ENCODE peak calls at places on chromosomes 1 and 21, in nine cellular contexts. B, Z, G, Q, A, I, J, K and F are unnamed samples.

GRCh38 chr1:20187103-20187812 is 940 bp upstream of the PLA2G2C start:
- DNase-seq in Q (no peak), K (no peak), B (no peak), J (no peak), I (no peak), Z (no peak), A (peak), G (no peak), F (no peak)

GRCh38 chr1:90851711-90852050 is 134.6 kb upstream of the BARHL2 start:
- DNase-seq in B (no peak), J (no peak), K (no peak), Z (no peak), A (no peak), I (no peak), Q (no peak), G (no peak), F (no peak)

GRCh38 chr1:207565546-207566468 is 69.8 kb downstream of the CR1 start:
- DNase-seq in J (no peak), Z (no peak), K (peak), I (peak), Q (peak), G (no peak), A (peak), B (no peak), F (no peak)

GRCh38 chr1:158996998-158997397 is 12.7 kb upstream of the IFI16 start:
- DNase-seq in I (no peak), K (no peak), B (no peak), Q (no peak), A (no peak), J (no peak), G (no peak), Z (no peak), F (no peak)

GRCh38 chr21:27645285-27645684 is 678.4 kb upstream of the ADAMTS5 start:
- DNase-seq in G (no peak), J (no peak), B (peak), Z (peak), Q (no peak), K (peak), A (no peak), I (no peak), F (no peak)

GRCh38 chr1:223242382-223242955 is 99.4 kb upstream of the TLR5 start:
- DNase-seq in Z (no peak), G (no peak), B (peak), A (no peak), J (no peak), Q (peak), I (no peak), K (peak), F (no peak)

GRCh38 chr1:235357485-235358378 is 9.5 kb upstream of the TBCE start:
- DNase-seq in J (no peak), G (no peak), B (no peak), A (peak), Q (no peak), I (no peak), K (no peak), Z (no peak), F (no peak)

GRCh38 chr1:228101994-228102790 is 933 bp downstream of the C1orf35 start:
- DNase-seq in A (peak), B (no peak), K (no peak), Z (no peak), I (peak), Q (no peak), J (no peak), G (no peak), F (peak)

GRCh38 chr1:26537951-26538352 is 8.4 kb downstream of the RPS6KA1 start:
- DNase-seq in J (no peak), G (no peak), Q (peak), K (peak), Z (peak), B (peak), I (peak), A (peak), F (peak)

GRCh38 chr1:98044071-98044697 is 123.3 kb upstream of the DPYD start:
- DNase-seq in A (no peak), Q (no peak), K (no peak), G (no peak), Z (no peak), I (no peak), J (no peak), B (no peak), F (no peak)

GRCh38 chr1:42925132-42925769 is 33.4 kb downstream of the SLC2A1 start:
- DNase-seq in I (peak), G (no peak), K (no peak), Z (no peak), J (no peak), A (no peak), B (no peak), Q (no peak), F (no peak)

GRCh38 chr1:43319288-43319687 is 18.3 kb upstream of the MPL start:
- DNase-seq in B (no peak), G (no peak), A (no peak), Z (no peak), I (no peak), K (no peak), Q (no peak), J (no peak), F (no peak)

GRCh38 chr1:117059678-117060440 is at the start of gene TTF2:
- DNase-seq in Q (peak), J (peak), I (peak), A (peak), G (peak), K (peak), Z (peak), B (peak), F (peak)
- TF ChIP-seq CTCF in Q (no peak), J (peak), I (no peak), A (no peak), G (peak), K (peak), Z (no peak), B (peak), F (peak)

GRCh38 chr1:230222678-230223077 is 155.6 kb downstream of the GALNT2 start:
- DNase-seq in Z (no peak), Q (peak), B (peak), A (no peak), I (peak), J (no peak), G (no peak), K (peak), F (no peak)
- TF ChIP-seq CTCF in Z (no peak), Q (peak), B (peak), A (no peak), I (peak), J (no peak), G (no peak), K (peak), F (no peak)

GRCh38 chr1:33147997-33148314 is 33.9 kb downstream of the TRIM62 start:
- DNase-seq in J (no peak), G (no peak), I (peak), Q (peak), K (peak), B (peak), A (no peak), Z (no peak), F (no peak)
- TF ChIP-seq CTCF in J (peak), G (no peak), I (peak), Q (peak), K (peak), B (peak), A (no peak), Z (peak), F (no peak)

GRCh38 chr1:51842255-51842654 is 36.3 kb downstream of the NRDC start:
- DNase-seq in Z (no peak), J (no peak), K (no peak), G (no peak), Q (no peak), A (no peak), I (no peak), B (no peak), F (no peak)

GRCh38 chr1:51851882-51852396 is 26.6 kb downstream of the NRDC start:
- DNase-seq in Q (no peak), I (no peak), B (no peak), J (no peak), G (no peak), K (no peak), A (no peak), Z (no peak), F (no peak)

GRCh38 chr1:51843948-51844347 is 34.6 kb downstream of the NRDC start:
- DNase-seq in K (no peak), Q (no peak), A (no peak), J (no peak), G (no peak), Z (no peak), I (peak), B (no peak), F (peak)

GRCh38 chr1:51850420-51851297 is 27.9 kb downstream of the NRDC start:
- DNase-seq in Q (no peak), B (no peak), K (no peak), G (no peak), A (no peak), I (no peak), Z (peak), J (no peak), F (no peak)

DNA sequence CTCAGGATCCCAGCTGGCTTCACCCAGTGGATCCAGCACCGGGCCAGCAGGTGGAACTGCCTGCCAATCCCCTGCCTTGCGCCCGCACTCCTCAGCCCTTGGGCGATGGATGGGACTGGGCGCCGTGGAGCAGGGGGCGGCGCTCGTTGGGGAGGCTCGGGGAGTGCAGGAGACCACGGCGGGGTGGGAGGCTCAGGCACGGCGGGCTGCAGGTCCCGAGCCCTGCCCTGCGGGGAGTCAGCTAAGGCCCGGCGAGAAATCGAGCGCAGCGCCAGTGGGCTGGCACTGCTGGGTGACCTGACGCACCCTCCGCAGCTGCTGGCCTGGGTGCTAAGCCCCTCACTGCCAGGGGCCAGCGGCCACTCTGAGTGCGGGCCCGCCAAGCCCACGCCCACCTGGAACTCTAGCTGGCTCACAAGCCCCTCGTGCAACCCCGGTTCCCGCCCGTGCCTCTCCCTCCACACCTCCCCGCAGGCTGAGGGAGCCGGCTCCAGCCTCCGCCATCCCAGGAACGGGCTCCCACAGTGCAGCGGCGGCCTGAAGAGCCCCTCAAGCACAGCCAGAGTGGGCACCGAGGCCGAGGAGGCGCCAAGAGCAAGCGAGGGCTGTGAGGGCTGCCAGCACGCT is 31.1 kb downstream of the NRDC start:
- DNase-seq in A (no peak), I (no peak), B (no peak), K (no peak), Q (no peak), G (no peak), J (no peak), Z (no peak), F (no peak)
- TF ChIP-seq CTCF in A (no peak), I (no peak), B (no peak), K (no peak), Q (no peak), G (no peak), J (no peak), Z (no peak), F (no peak)

GRCh38 chr1:112737573-112737972 is 22.4 kb upstream of the PPM1J start:
- DNase-seq in K (no peak), Z (no peak), A (no peak), I (no peak), G (no peak), B (no peak), J (no peak), Q (no peak), F (no peak)
- TF ChIP-seq CTCF in K (no peak), Z (no peak), A (no peak), I (no peak), G (no peak), B (no peak), J (no peak), Q (no peak), F (no peak)

DNA sequence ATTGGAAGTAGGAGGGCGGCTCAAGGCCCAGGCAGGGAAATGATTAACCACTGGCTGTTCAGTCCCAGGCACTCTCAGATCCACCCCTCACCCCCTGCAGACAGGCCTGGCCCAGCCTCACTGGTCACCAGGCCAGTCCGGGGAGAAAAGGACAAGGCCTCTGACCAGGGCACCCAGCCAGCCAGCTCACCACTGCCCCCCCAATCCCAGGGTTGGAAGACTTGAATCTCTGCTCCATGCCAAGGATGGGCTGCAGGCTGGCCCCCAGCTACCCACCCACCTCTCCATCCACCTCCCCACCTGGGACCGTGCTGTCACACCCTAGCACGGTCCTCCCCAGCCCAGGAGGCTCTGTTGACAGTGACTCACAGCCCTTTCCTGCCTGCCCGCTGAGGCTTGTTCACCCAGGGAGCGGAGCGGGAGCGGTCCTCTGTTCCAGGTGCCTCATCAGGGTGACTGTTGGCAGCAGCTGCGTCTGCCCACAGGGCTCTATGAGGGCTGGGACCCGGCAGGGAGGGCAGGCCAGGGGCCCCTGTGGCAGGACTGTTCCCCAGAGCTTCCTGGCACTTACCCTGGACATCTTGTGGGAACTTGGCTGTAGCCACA is 2.2 kb downstream of the LAD1 start:
- DNase-seq in Q (no peak), K (no peak), I (no peak), J (no peak), A (peak), G (no peak), Z (no peak), B (no peak), F (no peak)
- TF ChIP-seq CTCF in Q (no peak), K (no peak), I (no peak), J (no peak), A (no peak), G (no peak), Z (no peak), B (no peak), F (no peak)

GRCh38 chr21:38953516-38953915 is 147.8 kb downstream of the ETS2 start:
- DNase-seq in Q (no peak), G (no peak), A (no peak), Z (no peak), K (no peak), B (no peak), I (no peak), J (no peak), F (no peak)
- TF ChIP-seq CTCF in Q (no peak), G (no peak), A (no peak), Z (no peak), K (no peak), B (no peak), I (no peak), J (no peak), F (no peak)

GRCh38 chr21:25863747-25864146 is 129.0 kb downstream of the GABPA start:
- DNase-seq in Z (no peak), B (no peak), K (no peak), I (no peak), G (no peak), A (no peak), Q (no peak), J (no peak), F (no peak)

GRCh38 chr21:25859264-25859931 is 124.6 kb downstream of the GABPA start:
- DNase-seq in A (no peak), B (no peak), K (no peak), Z (no peak), G (no peak), J (no peak), I (no peak), Q (no peak), F (no peak)

GRCh38 chr21:25862112-25862511 is 127.3 kb downstream of the GABPA start:
- DNase-seq in K (no peak), Z (no peak), I (no peak), J (no peak), Q (no peak), G (no peak), A (peak), B (no peak), F (no peak)

GRCh38 chr21:25863031-25863430 is 128.3 kb downstream of the GABPA start:
- DNase-seq in K (no peak), J (no peak), I (no peak), Z (no peak), Q (no peak), B (no peak), G (no peak), A (no peak), F (no peak)

GRCh38 chr21:25862596-25862995 is 127.8 kb downstream of the GABPA start:
- DNase-seq in Z (peak), I (peak), G (no peak), K (peak), Q (peak), B (peak), J (no peak), A (no peak), F (peak)
- TF ChIP-seq CTCF in Z (peak), I (peak), G (peak), K (peak), Q (peak), B (peak), J (no peak), A (peak), F (peak)